ENCODE peak calls at places on chromosomes 5 and 9, in ten cellular contexts. One of them, this sample, is unnamed.

GRCh38 chr9:121508415-121508814 is 8.8 kb upstream of the GGTA1 start:
- DNase-seq in stomach: peak; percentile 41
- DNase-seq in RWPE1: no peak
- DNase-seq in SK-N-SH: no peak
- DNase-seq in lower lobe of right lung: no peak
- DNase-seq in MM.1S: no peak
- DNase-seq in psoas muscle: no peak
- DNase-seq in brain microvascular endothelial cell: no peak
- DNase-seq in neural progenitor cell: peak; percentile 30
- DNase-seq in A549: no peak
- DNase-seq in this sample: no peak

GRCh38 chr5:45411971-45412612 is 284.1 kb downstream of the HCN1 start:
- DNase-seq in stomach: no peak
- DNase-seq in RWPE1: no peak
- DNase-seq in SK-N-SH: no peak
- DNase-seq in lower lobe of right lung: no peak
- DNase-seq in MM.1S: no peak
- DNase-seq in psoas muscle: no peak
- DNase-seq in brain microvascular endothelial cell: no peak
- DNase-seq in neural progenitor cell: no peak
- DNase-seq in A549: no peak
- DNase-seq in this sample: no peak

GRCh38 chr5:135955525-135955924 is 742 bp upstream of the LECT2 start:
- DNase-seq in stomach: no peak
- DNase-seq in RWPE1: no peak
- DNase-seq in SK-N-SH: no peak
- DNase-seq in lower lobe of right lung: no peak
- DNase-seq in MM.1S: no peak
- DNase-seq in psoas muscle: no peak
- DNase-seq in brain microvascular endothelial cell: no peak
- DNase-seq in neural progenitor cell: no peak
- DNase-seq in A549: no peak
- DNase-seq in this sample: no peak

GRCh38 chr5:170557314-170557713 is 53.5 kb downstream of the KCNIP1 start:
- DNase-seq in stomach: no peak
- DNase-seq in RWPE1: no peak
- DNase-seq in SK-N-SH: no peak
- DNase-seq in lower lobe of right lung: no peak
- DNase-seq in MM.1S: no peak
- DNase-seq in psoas muscle: no peak
- DNase-seq in brain microvascular endothelial cell: no peak
- DNase-seq in neural progenitor cell: no peak
- DNase-seq in A549: no peak
- DNase-seq in this sample: no peak

GRCh38 chr9:371349-371748 is 156.7 kb downstream of the DOCK8 start:
- DNase-seq in stomach: no peak
- DNase-seq in RWPE1: no peak
- DNase-seq in SK-N-SH: no peak
- DNase-seq in lower lobe of right lung: no peak
- DNase-seq in MM.1S: no peak
- DNase-seq in psoas muscle: no peak
- DNase-seq in brain microvascular endothelial cell: no peak
- DNase-seq in neural progenitor cell: no peak
- DNase-seq in A549: no peak
- DNase-seq in this sample: no peak

GRCh38 chr9:9942764-9943424 is 669.9 kb downstream of the PTPRD start:
- DNase-seq in stomach: peak; percentile 58
- DNase-seq in RWPE1: peak; percentile 22
- DNase-seq in SK-N-SH: peak; percentile 47
- DNase-seq in lower lobe of right lung: peak; percentile 43
- DNase-seq in MM.1S: peak; percentile 74
- DNase-seq in psoas muscle: peak; percentile 18
- DNase-seq in brain microvascular endothelial cell: peak; percentile 80
- DNase-seq in neural progenitor cell: peak; percentile 70
- DNase-seq in A549: peak; percentile 18
- DNase-seq in this sample: peak; percentile 58

GRCh38 chr5:133750856-133751255 is 138.5 kb upstream of the FSTL4 start:
- DNase-seq in stomach: no peak
- DNase-seq in RWPE1: no peak
- DNase-seq in SK-N-SH: no peak
- DNase-seq in lower lobe of right lung: no peak
- DNase-seq in MM.1S: no peak
- DNase-seq in psoas muscle: no peak
- DNase-seq in brain microvascular endothelial cell: no peak
- DNase-seq in neural progenitor cell: no peak
- DNase-seq in A549: no peak
- DNase-seq in this sample: no peak

GRCh38 chr9:105063665-105064247 is 135.8 kb upstream of the ABCA1 start:
- DNase-seq in stomach: no peak
- DNase-seq in RWPE1: peak; percentile 68
- DNase-seq in SK-N-SH: no peak
- DNase-seq in lower lobe of right lung: no peak
- DNase-seq in MM.1S: no peak
- DNase-seq in psoas muscle: no peak
- DNase-seq in brain microvascular endothelial cell: peak; percentile 96
- DNase-seq in neural progenitor cell: no peak
- DNase-seq in A549: no peak
- DNase-seq in this sample: peak; percentile 98

GRCh38 chr5:82107277-82107676 is 135.5 kb downstream of the ATG10 start:
- DNase-seq in stomach: no peak
- DNase-seq in RWPE1: peak; percentile 13
- DNase-seq in SK-N-SH: no peak
- DNase-seq in lower lobe of right lung: no peak
- DNase-seq in MM.1S: peak; percentile 29
- DNase-seq in psoas muscle: no peak
- DNase-seq in brain microvascular endothelial cell: no peak
- DNase-seq in neural progenitor cell: peak; percentile 59
- DNase-seq in A549: peak; percentile 3
- DNase-seq in this sample: peak; percentile 33

GRCh38 chr5:170625221-170626165 is 121.7 kb downstream of the KCNIP1 start:
- DNase-seq in stomach: no peak
- DNase-seq in RWPE1: no peak
- DNase-seq in SK-N-SH: no peak
- DNase-seq in lower lobe of right lung: no peak
- DNase-seq in MM.1S: no peak
- DNase-seq in psoas muscle: no peak
- DNase-seq in brain microvascular endothelial cell: no peak
- DNase-seq in neural progenitor cell: peak; percentile 23
- DNase-seq in A549: no peak
- DNase-seq in this sample: no peak

GRCh38 chr9:38689678-38690077 is 30.3 kb downstream of the FAM240B start:
- DNase-seq in stomach: no peak
- DNase-seq in RWPE1: no peak
- DNase-seq in SK-N-SH: peak; percentile 78
- DNase-seq in lower lobe of right lung: no peak
- DNase-seq in MM.1S: no peak
- DNase-seq in psoas muscle: no peak
- DNase-seq in brain microvascular endothelial cell: no peak
- DNase-seq in neural progenitor cell: peak; percentile 92
- DNase-seq in A549: no peak
- DNase-seq in this sample: no peak

GRCh38 chr5:172984244-172984953 is 828 bp downstream of the ATP6V0E1 start:
- DNase-seq in stomach: peak; percentile 75
- DNase-seq in RWPE1: peak; percentile 88
- DNase-seq in SK-N-SH: peak; percentile 82
- DNase-seq in lower lobe of right lung: peak; percentile 85
- DNase-seq in MM.1S: peak; percentile 87
- DNase-seq in psoas muscle: peak; percentile 82
- DNase-seq in brain microvascular endothelial cell: peak; percentile 87
- DNase-seq in neural progenitor cell: peak; percentile 86
- DNase-seq in A549: peak; percentile 69
- DNase-seq in this sample: peak; percentile 83

DNA sequence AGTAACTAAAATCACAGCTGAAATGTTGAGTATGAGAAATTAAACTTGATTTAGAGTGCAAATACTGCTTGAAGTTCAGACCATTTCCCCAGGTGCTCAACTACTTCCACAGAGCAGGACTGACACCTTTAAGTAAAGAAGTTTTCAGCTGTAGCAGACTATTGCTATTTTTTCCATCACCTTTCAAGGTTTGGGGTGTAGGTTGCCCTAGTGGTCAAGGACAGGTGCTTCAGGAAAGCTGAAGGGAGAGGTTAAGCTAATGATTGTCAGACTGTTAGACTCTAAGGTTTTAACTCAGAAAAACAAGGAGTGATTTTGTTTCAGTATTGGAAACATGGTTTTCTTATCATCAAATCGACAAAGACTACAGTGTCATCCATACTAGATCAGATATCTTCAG is 162.1 kb downstream of the CCDC192 start:
- DNase-seq in stomach: no peak
- DNase-seq in RWPE1: no peak
- DNase-seq in SK-N-SH: no peak
- DNase-seq in lower lobe of right lung: no peak
- DNase-seq in MM.1S: no peak
- DNase-seq in psoas muscle: no peak
- DNase-seq in brain microvascular endothelial cell: no peak
- DNase-seq in neural progenitor cell: no peak
- DNase-seq in A549: no peak
- DNase-seq in this sample: no peak
- TF ChIP-seq CTCF in stomach: no peak
- TF ChIP-seq CTCF in RWPE1: no peak
- TF ChIP-seq CTCF in SK-N-SH: peak; percentile 20
- TF ChIP-seq CTCF in lower lobe of right lung: peak; percentile 12
- TF ChIP-seq CTCF in MM.1S: no peak
- TF ChIP-seq CTCF in psoas muscle: no peak
- TF ChIP-seq CTCF in brain microvascular endothelial cell: peak; percentile 25
- TF ChIP-seq CTCF in neural progenitor cell: peak; percentile 17
- TF ChIP-seq CTCF in A549: no peak
- TF ChIP-seq CTCF in this sample: peak; percentile 1

GRCh38 chr9:18564018-18564880 is 90.3 kb downstream of the ADAMTSL1 start:
- DNase-seq in stomach: no peak
- DNase-seq in RWPE1: no peak
- DNase-seq in SK-N-SH: no peak
- DNase-seq in lower lobe of right lung: no peak
- DNase-seq in MM.1S: no peak
- DNase-seq in psoas muscle: no peak
- DNase-seq in brain microvascular endothelial cell: no peak
- DNase-seq in neural progenitor cell: no peak
- DNase-seq in A549: no peak
- DNase-seq in this sample: no peak

GRCh38 chr9:18573157-18573556 is 99.2 kb downstream of the ADAMTSL1 start:
- DNase-seq in stomach: no peak
- DNase-seq in RWPE1: no peak
- DNase-seq in SK-N-SH: no peak
- DNase-seq in lower lobe of right lung: no peak
- DNase-seq in MM.1S: no peak
- DNase-seq in psoas muscle: no peak
- DNase-seq in brain microvascular endothelial cell: no peak
- DNase-seq in neural progenitor cell: no peak
- DNase-seq in A549: no peak
- DNase-seq in this sample: no peak

GRCh38 chr9:18566125-18566524 is 92.2 kb downstream of the ADAMTSL1 start:
- DNase-seq in stomach: no peak
- DNase-seq in RWPE1: peak; percentile 38
- DNase-seq in SK-N-SH: no peak
- DNase-seq in lower lobe of right lung: no peak
- DNase-seq in MM.1S: no peak
- DNase-seq in psoas muscle: no peak
- DNase-seq in brain microvascular endothelial cell: peak; percentile 60
- DNase-seq in neural progenitor cell: no peak
- DNase-seq in A549: no peak
- DNase-seq in this sample: peak; percentile 80

GRCh38 chr9:18569941-18570630 is 96.1 kb downstream of the ADAMTSL1 start:
- DNase-seq in stomach: no peak
- DNase-seq in RWPE1: no peak
- DNase-seq in SK-N-SH: no peak
- DNase-seq in lower lobe of right lung: no peak
- DNase-seq in MM.1S: no peak
- DNase-seq in psoas muscle: no peak
- DNase-seq in brain microvascular endothelial cell: no peak
- DNase-seq in neural progenitor cell: no peak
- DNase-seq in A549: no peak
- DNase-seq in this sample: peak; percentile 45

DNA sequence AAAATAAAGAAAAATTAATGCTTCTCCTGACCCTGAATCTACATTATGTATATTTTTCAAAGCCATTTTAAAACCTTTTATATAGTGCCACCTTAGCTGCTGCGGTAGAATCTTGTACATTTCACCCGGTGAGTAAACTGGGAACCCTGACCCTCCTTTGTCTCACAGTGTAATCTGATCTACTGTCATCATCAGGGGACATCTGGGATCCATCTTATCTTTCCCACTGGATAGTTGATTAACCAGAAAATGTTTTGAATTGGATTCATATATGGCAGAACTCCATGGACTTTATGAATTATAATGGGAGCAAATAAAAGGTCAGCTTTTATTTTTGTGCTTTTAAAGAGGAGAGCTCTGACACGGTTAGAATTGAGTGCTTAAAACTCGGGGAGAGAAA is 95.0 kb downstream of the ADAMTSL1 start:
- DNase-seq in stomach: no peak
- DNase-seq in RWPE1: no peak
- DNase-seq in SK-N-SH: peak; percentile 48
- DNase-seq in lower lobe of right lung: no peak
- DNase-seq in MM.1S: no peak
- DNase-seq in psoas muscle: no peak
- DNase-seq in brain microvascular endothelial cell: peak; percentile 29
- DNase-seq in neural progenitor cell: no peak
- DNase-seq in A549: no peak
- DNase-seq in this sample: no peak
- TF ChIP-seq CTCF in stomach: no peak
- TF ChIP-seq CTCF in RWPE1: no peak
- TF ChIP-seq CTCF in SK-N-SH: no peak
- TF ChIP-seq CTCF in lower lobe of right lung: no peak
- TF ChIP-seq CTCF in MM.1S: no peak
- TF ChIP-seq CTCF in psoas muscle: no peak
- TF ChIP-seq CTCF in brain microvascular endothelial cell: no peak
- TF ChIP-seq CTCF in neural progenitor cell: no peak
- TF ChIP-seq CTCF in A549: no peak
- TF ChIP-seq CTCF in this sample: no peak

GRCh38 chr9:88532320-88532719 is 2.7 kb upstream of the NXNL2 start:
- DNase-seq in stomach: no peak
- DNase-seq in RWPE1: no peak
- DNase-seq in SK-N-SH: no peak
- DNase-seq in lower lobe of right lung: peak; percentile 60
- DNase-seq in MM.1S: no peak
- DNase-seq in psoas muscle: peak; percentile 18
- DNase-seq in brain microvascular endothelial cell: peak; percentile 22
- DNase-seq in neural progenitor cell: peak; percentile 85
- DNase-seq in A549: peak; percentile 73
- DNase-seq in this sample: peak; percentile 29
- TF ChIP-seq CTCF in stomach: no peak
- TF ChIP-seq CTCF in RWPE1: no peak
- TF ChIP-seq CTCF in SK-N-SH: peak; percentile 26
- TF ChIP-seq CTCF in lower lobe of right lung: no peak
- TF ChIP-seq CTCF in MM.1S: no peak
- TF ChIP-seq CTCF in psoas muscle: no peak
- TF ChIP-seq CTCF in brain microvascular endothelial cell: peak; percentile 25
- TF ChIP-seq CTCF in neural progenitor cell: peak; percentile 62
- TF ChIP-seq CTCF in A549: peak; percentile 29
- TF ChIP-seq CTCF in this sample: no peak

DNA sequence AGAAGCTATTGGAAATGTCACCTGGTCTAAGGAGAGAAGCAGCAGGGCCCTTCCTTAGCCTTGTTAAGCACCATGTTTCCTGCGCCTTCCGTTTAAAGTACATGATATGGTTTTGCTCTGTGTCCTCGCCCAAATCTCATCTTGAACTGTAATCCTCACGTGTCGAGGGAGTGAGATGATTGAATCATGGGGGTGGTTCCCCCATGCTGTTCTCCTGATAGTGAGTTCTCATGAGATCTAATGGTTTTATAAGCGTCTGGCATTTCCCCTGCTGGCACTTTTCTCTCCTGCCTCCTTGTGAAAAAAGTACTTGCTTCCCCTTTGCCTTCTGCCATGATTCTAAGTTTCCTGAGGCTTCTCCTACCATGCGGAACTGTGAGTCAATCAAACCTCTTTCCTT is 49.7 kb downstream of the PRDM6 start:
- DNase-seq in stomach: no peak
- DNase-seq in RWPE1: no peak
- DNase-seq in SK-N-SH: no peak
- DNase-seq in lower lobe of right lung: no peak
- DNase-seq in MM.1S: no peak
- DNase-seq in psoas muscle: no peak
- DNase-seq in brain microvascular endothelial cell: no peak
- DNase-seq in neural progenitor cell: no peak
- DNase-seq in A549: no peak
- DNase-seq in this sample: no peak
- TF ChIP-seq CTCF in stomach: no peak
- TF ChIP-seq CTCF in RWPE1: no peak
- TF ChIP-seq CTCF in SK-N-SH: no peak
- TF ChIP-seq CTCF in lower lobe of right lung: no peak
- TF ChIP-seq CTCF in MM.1S: no peak
- TF ChIP-seq CTCF in psoas muscle: no peak
- TF ChIP-seq CTCF in brain microvascular endothelial cell: no peak
- TF ChIP-seq CTCF in neural progenitor cell: no peak
- TF ChIP-seq CTCF in A549: no peak
- TF ChIP-seq CTCF in this sample: no peak

This sample was measured in bronchial epithelial cell.